ENCODE peak calls at places on chromosome 6, in six cellular contexts. J is heart left ventricle, T is dorsolateral prefrontal cortex, C is C1 segment of cervical spinal cord, V is GM23338, S is NCI-H1417. N is an unnamed sample.

GRCh38 chr6:82875573-82876185 is 190.0 kb downstream of the UBE3D start:
- DNase-seq in J (no peak), T (no peak), C (no peak), V (no peak), S (no peak), N (no peak)

GRCh38 chr6:151847064-151847463 is 39.6 kb downstream of the ESR1 start:
- DNase-seq in J (no peak), T (no peak), C (no peak), V (peak; percentile 75), S (no peak), N (no peak)

GRCh38 chr6:57207141-57207540 is 15.0 kb downstream of the RAB23 start:
- DNase-seq in J (no peak), T (no peak), C (no peak), V (no peak), S (no peak), N (no peak)

GRCh38 chr6:52672422-52673025 is 1.6 kb downstream of the TMEM14A start:
- DNase-seq in J (no peak), T (no peak), C (no peak), V (no peak), S (no peak), N (no peak)

GRCh38 chr6:43702522-43703440 is 15.2 kb upstream of the MRPS18A start:
- DNase-seq in J (peak; percentile 97), T (no peak), C (peak; percentile 6), V (peak; percentile 98), S (no peak), N (peak; percentile 95)

GRCh38 chr6:38080889-38081288 is 261.4 kb downstream of the ZFAND3 start:
- DNase-seq in J (no peak), T (no peak), C (no peak), V (no peak), S (no peak), N (no peak)

GRCh38 chr6:122033564-122034181 is 365.8 kb upstream of the HSF2 start:
- DNase-seq in J (no peak), T (no peak), C (no peak), V (peak; percentile 88), S (peak; percentile 39), N (no peak)

GRCh38 chr6:6006428-6007310 is at the start of gene NRN1:
- DNase-seq in J (no peak), T (no peak), C (no peak), V (peak; percentile 48), S (peak; percentile 24), N (no peak)

GRCh38 chr6:159184559-159184958 is 15.4 kb downstream of the FNDC1 start:
- DNase-seq in J (no peak), T (no peak), C (no peak), V (no peak), S (no peak), N (no peak)

GRCh38 chr6:78615430-78615904 is 251.9 kb upstream of the IRAK1BP1 start:
- DNase-seq in J (no peak), T (no peak), C (no peak), V (no peak), S (no peak), N (no peak)

N was measured in Right ventricle myocardium superior.